ENCODE peak calls at places on chromosomes 5 and 9, in ten cellular contexts. Y, M, R, V, G, O, U, Q, A and E are unnamed samples.

GRCh38 chr9:76292658-76293057 is 101.6 kb downstream of the RFK start:
- DNase-seq in O (no peak), M (no peak), Q (no peak), A (no peak), V (no peak), R (no peak), Y (no peak), G (no peak), U (no peak), E (no peak)

GRCh38 chr5:107985144-107985543 is 314.4 kb upstream of the EFNA5 start:
- DNase-seq in Q (no peak), Y (peak), R (no peak), M (no peak), G (no peak), V (peak), A (peak), O (no peak), U (peak), E (no peak)

GRCh38 chr5:80206282-80206681 is 49.6 kb downstream of the SERINC5 start:
- DNase-seq in O (peak), M (no peak), A (peak), V (peak), U (no peak), Y (peak), R (no peak), G (no peak), Q (no peak), E (no peak)

GRCh38 chr5:86864022-86864421 is 246.3 kb downstream of the COX7C start:
- DNase-seq in O (no peak), U (no peak), V (no peak), A (no peak), G (no peak), M (no peak), Y (no peak), Q (no peak), R (no peak), E (no peak)

GRCh38 chr5:149628846-149629388 is 47.6 kb downstream of the ARHGEF37 start:
- DNase-seq in Y (no peak), U (no peak), V (no peak), R (no peak), M (no peak), Q (no peak), O (no peak), G (no peak), A (no peak), E (no peak)

GRCh38 chr5:96873469-96873868 is 2.8 kb upstream of the ERAP2 start:
- DNase-seq in U (no peak), M (no peak), Q (no peak), O (peak), Y (no peak), V (no peak), R (no peak), G (no peak), A (no peak), E (no peak)

GRCh38 chr9:135567311-135567710 is 5.8 kb downstream of the PAEP start:
- DNase-seq in O (no peak), M (no peak), Y (no peak), R (no peak), U (no peak), G (no peak), A (no peak), Q (no peak), V (no peak), E (no peak)

GRCh38 chr5:173869316-173869715 is 18.8 kb upstream of the CPEB4 start:
- DNase-seq in Q (no peak), V (no peak), G (no peak), R (no peak), O (no peak), M (no peak), A (no peak), Y (no peak), U (no peak), E (no peak)

GRCh38 chr5:97245371-97245770 is 62.3 kb upstream of the RIOK2 start:
- DNase-seq in G (peak), M (no peak), Q (no peak), A (no peak), Y (no peak), R (no peak), V (no peak), U (no peak), O (no peak), E (no peak)

GRCh38 chr9:99820330-99821186 is 1.1 kb upstream of the NR4A3 start:
- DNase-seq in M (peak), Y (peak), U (peak), Q (peak), G (no peak), R (peak), O (peak), A (peak), V (peak), E (peak)

GRCh38 chr9:5336683-5337082 is 3.0 kb downstream of the RLN1 start:
- DNase-seq in O (no peak), Q (no peak), A (no peak), Y (no peak), U (no peak), V (no peak), G (no peak), M (no peak), R (no peak), E (no peak)

GRCh38 chr5:115831163-115831768 is 10.1 kb downstream of the ATG12 start:
- DNase-seq in Y (peak), R (peak), O (peak), G (peak), U (peak), M (no peak), V (peak), Q (no peak), A (peak), E (no peak)

GRCh38 chr5:54738118-54738972 is 220.8 kb downstream of the SNX18 start:
- DNase-seq in G (no peak), A (peak), Y (peak), Q (peak), V (peak), M (no peak), O (peak), U (peak), R (peak), E (peak)

GRCh38 chr5:143447983-143448382 is 44.5 kb upstream of the NR3C1 start:
- DNase-seq in U (no peak), O (no peak), R (no peak), Y (no peak), A (no peak), M (no peak), Q (no peak), V (no peak), G (no peak), E (no peak)

GRCh38 chr5:160230686-160231527 is 1.6 kb downstream of the FABP6 start:
- DNase-seq in M (no peak), Q (no peak), R (no peak), Y (peak), V (peak), G (no peak), O (no peak), A (peak), U (peak), E (no peak)

GRCh38 chr5:37111426-37112382 is 137.5 kb downstream of the CPLANE1 start:
- DNase-seq in U (no peak), R (no peak), Y (no peak), Q (no peak), G (no peak), V (no peak), O (peak), A (no peak), M (no peak), E (no peak)

GRCh38 chr9:136170291-136170901 is 34.5 kb downstream of the LHX3 start:
- DNase-seq in U (peak), A (peak), G (peak), Y (peak), R (no peak), O (peak), Q (no peak), M (no peak), V (peak), E (peak)

GRCh38 chr9:136194540-136194939 is 10.4 kb downstream of the LHX3 start:
- DNase-seq in U (no peak), O (no peak), M (no peak), A (no peak), Q (no peak), V (no peak), Y (no peak), R (no peak), G (no peak), E (no peak)

GRCh38 chr5:111453290-111453689 is 59.0 kb downstream of the STARD4 start:
- DNase-seq in O (no peak), A (no peak), G (no peak), Q (no peak), R (no peak), U (no peak), V (no peak), Y (no peak), M (no peak), E (no peak)
- TF ChIP-seq CTCF in O (no peak), A (no peak), G (no peak), Q (no peak), R (no peak), U (no peak), V (no peak), Y (no peak), M (no peak), E (no peak)

GRCh38 chr5:114018178-114018577 is 343.7 kb upstream of the KCNN2 start:
- DNase-seq in A (no peak), Y (no peak), O (no peak), R (no peak), Q (no peak), M (no peak), G (no peak), V (no peak), U (no peak), E (no peak)
- TF ChIP-seq CTCF in A (no peak), Y (no peak), O (peak), R (peak), Q (peak), M (no peak), G (no peak), V (no peak), U (no peak), E (no peak)

GRCh38 chr5:1204693-1205242 is 3.4 kb downstream of the SLC6A19 start:
- DNase-seq in Q (peak), M (no peak), R (no peak), O (peak), A (peak), V (peak), Y (peak), U (no peak), G (peak), E (peak)
- TF ChIP-seq CTCF in Q (peak), M (no peak), R (no peak), O (peak), A (peak), V (peak), Y (peak), U (no peak), G (peak), E (no peak)

GRCh38 chr5:180068519-180069090 is 3.0 kb downstream of the RNF130 start:
- DNase-seq in Y (no peak), M (no peak), G (no peak), Q (no peak), R (no peak), A (no peak), V (no peak), U (no peak), O (no peak), E (no peak)

GRCh38 chr5:180069589-180070247 is 1.8 kb downstream of the RNF130 start:
- DNase-seq in Y (peak), A (peak), G (no peak), M (no peak), O (no peak), V (no peak), Q (no peak), U (peak), R (peak), E (no peak)

GRCh38 chr5:180070726-180071417 is 687 bp downstream of the RNF130 start:
- DNase-seq in R (peak), Y (peak), G (peak), V (peak), O (peak), A (peak), Q (peak), U (peak), M (no peak), E (no peak)

GRCh38 chr5:180071418-180072255 is at the start of gene RNF130:
- DNase-seq in M (peak), U (peak), G (peak), V (peak), A (peak), Q (peak), R (peak), O (peak), Y (peak), E (peak)

GRCh38 chr5:180067986-180068385 is 3.6 kb downstream of the RNF130 start:
- DNase-seq in Q (no peak), R (no peak), G (no peak), A (no peak), U (no peak), V (no peak), M (no peak), O (no peak), Y (no peak), E (no peak)
- TF ChIP-seq CTCF in Q (no peak), R (no peak), G (no peak), A (no peak), U (no peak), V (no peak), M (no peak), O (no peak), Y (no peak), E (no peak)

DNA sequence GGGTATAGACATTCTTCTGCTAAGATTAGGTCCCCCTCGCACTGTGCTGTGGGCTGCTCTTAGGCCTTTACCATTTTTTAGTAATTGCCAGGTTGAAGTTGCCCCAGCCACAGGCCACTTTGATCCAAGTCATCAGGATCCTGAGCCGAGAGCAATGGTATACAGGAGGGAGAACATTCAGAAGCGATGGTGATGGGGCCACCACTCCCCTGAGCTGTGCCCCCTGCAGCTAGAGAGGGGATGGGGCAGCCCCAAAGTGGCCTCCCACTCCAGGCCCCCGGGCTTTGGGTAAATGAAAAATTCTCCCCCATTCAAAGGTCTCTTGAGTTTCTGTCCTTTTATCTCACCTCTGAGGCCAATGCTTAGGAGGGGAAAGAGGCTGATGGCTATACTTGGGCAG is 59.4 kb downstream of the MACROH2A1 start:
- DNase-seq in M (no peak), R (no peak), Y (no peak), Q (no peak), A (no peak), U (no peak), G (no peak), O (no peak), V (no peak), E (no peak)
- TF ChIP-seq CTCF in M (no peak), R (no peak), Y (no peak), Q (no peak), A (no peak), U (no peak), G (no peak), O (no peak), V (no peak), E (no peak)

GRCh38 chr9:112091805-112092204 is 83.3 kb downstream of the SUSD1 start:
- DNase-seq in Q (no peak), V (peak), M (no peak), A (peak), Y (peak), O (peak), G (peak), R (no peak), U (no peak), E (no peak)
- TF ChIP-seq CTCF in Q (peak), V (peak), M (no peak), A (peak), Y (peak), O (peak), G (no peak), R (no peak), U (no peak), E (no peak)

GRCh38 chr5:81542242-81542641 is 148.3 kb upstream of the ACOT12 start:
- DNase-seq in A (no peak), Y (no peak), O (no peak), U (no peak), M (no peak), Q (no peak), G (no peak), V (no peak), R (no peak), E (no peak)

GRCh38 chr5:81549123-81549522 is 155.2 kb upstream of the ACOT12 start:
- DNase-seq in R (no peak), V (no peak), G (no peak), Q (no peak), M (no peak), Y (no peak), U (no peak), A (no peak), O (no peak), E (no peak)

GRCh38 chr5:81545911-81546310 is 152.0 kb upstream of the ACOT12 start:
- DNase-seq in M (no peak), G (no peak), U (no peak), Q (no peak), V (no peak), O (no peak), R (no peak), A (no peak), Y (no peak), E (no peak)

DNA sequence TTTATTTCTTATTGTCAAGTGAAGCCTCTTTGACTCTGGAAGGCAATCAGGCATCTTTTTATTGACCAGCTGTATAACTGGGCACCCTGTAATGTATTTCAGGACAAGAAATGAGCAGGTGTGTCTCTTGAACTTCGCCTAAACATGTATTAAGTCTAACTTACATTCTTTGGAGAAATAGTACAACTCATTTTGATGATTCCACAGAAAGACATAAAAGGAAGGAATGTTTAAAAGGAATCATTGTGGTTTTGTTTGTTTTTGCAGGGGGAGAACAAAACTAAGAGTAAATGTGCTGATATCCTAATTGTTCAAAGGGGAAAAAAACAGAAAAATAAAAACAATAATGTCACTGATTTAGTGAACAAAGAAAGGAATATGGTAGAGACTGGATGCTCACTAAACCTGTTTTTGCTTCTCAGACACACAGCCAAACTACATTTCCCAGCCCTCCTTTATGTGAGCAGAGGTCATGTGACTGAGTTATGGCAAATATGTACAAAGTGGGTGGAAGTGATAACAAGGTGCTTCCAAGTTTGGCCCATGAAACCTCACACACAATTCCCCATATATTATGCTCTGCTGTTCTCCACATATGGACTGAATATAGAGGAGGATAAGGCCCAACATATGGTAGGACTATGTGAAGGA is 150.5 kb upstream of the ACOT12 start:
- DNase-seq in V (no peak), M (no peak), O (no peak), R (no peak), A (peak), Q (no peak), U (no peak), Y (peak), G (no peak), E (peak)
- TF ChIP-seq CTCF in V (no peak), M (no peak), O (no peak), R (no peak), A (no peak), Q (no peak), U (no peak), Y (no peak), G (no peak), E (no peak)